ENCODE peak calls at places on chromosomes 2 and 18, in ten cellular contexts. T, P, F, Y, V, I, W, R, N and U are unnamed samples.

GRCh38 chr18:36451454-36452251 is 154.1 kb downstream of the FHOD3 start:
- DNase-seq in T (no peak), P (no peak), F (no peak), Y (no peak), V (no peak), I (no peak), W (no peak), R (no peak), N (peak), U (no peak)

GRCh38 chr2:241870081-241870541 is 582 bp downstream of the RTP5 start:
- DNase-seq in T (no peak), P (no peak), F (peak), Y (no peak), V (no peak), I (no peak), W (no peak), R (no peak), N (no peak), U (no peak)

GRCh38 chr2:25373269-25373981 is 31.7 kb upstream of the DNMT3A start:
- DNase-seq in T (no peak), P (no peak), F (peak), Y (peak), V (no peak), I (no peak), W (no peak), R (no peak), N (no peak), U (no peak)

GRCh38 chr2:239721531-239721930 is 303.6 kb downstream of the NDUFA10 start:
- DNase-seq in T (no peak), P (no peak), F (no peak), Y (no peak), V (peak), I (no peak), W (no peak), R (no peak), N (no peak), U (no peak)

GRCh38 chr18:37400832-37401231 is 164.8 kb downstream of the CELF4 start:
- DNase-seq in T (no peak), P (no peak), F (no peak), Y (no peak), V (no peak), I (no peak), W (no peak), R (no peak), N (no peak), U (no peak)

GRCh38 chr18:61975526-61976326 is 82.9 kb upstream of the RNF152 start:
- DNase-seq in T (no peak), P (no peak), F (no peak), Y (no peak), V (no peak), I (no peak), W (no peak), R (no peak), N (no peak), U (no peak)

GRCh38 chr18:62717059-62717849 is 1.9 kb downstream of the PHLPP1 start:
- DNase-seq in T (no peak), P (peak), F (peak), Y (peak), V (peak), I (no peak), W (no peak), R (no peak), N (peak), U (peak)

GRCh38 chr2:24457730-24458129 is 33.3 kb upstream of the NCOA1 start:
- DNase-seq in T (no peak), P (no peak), F (no peak), Y (no peak), V (no peak), I (no peak), W (no peak), R (no peak), N (no peak), U (no peak)

GRCh38 chr2:28375742-28376631 is 16.7 kb upstream of the FOSL2 start:
- DNase-seq in T (no peak), P (no peak), F (no peak), Y (no peak), V (no peak), I (no peak), W (no peak), R (no peak), N (no peak), U (no peak)

GRCh38 chr2:10895231-10895630 is 16.5 kb upstream of the KCNF1 start:
- DNase-seq in T (no peak), P (no peak), F (no peak), Y (no peak), V (peak), I (no peak), W (no peak), R (no peak), N (no peak), U (no peak)

GRCh38 chr2:238145851-238146250 is 7.4 kb downstream of the KLHL30 start:
- DNase-seq in T (no peak), P (no peak), F (no peak), Y (no peak), V (no peak), I (no peak), W (no peak), R (no peak), N (no peak), U (no peak)

GRCh38 chr2:31736695-31737454 is 156.1 kb upstream of the SRD5A2 start:
- DNase-seq in T (no peak), P (no peak), F (no peak), Y (no peak), V (no peak), I (no peak), W (no peak), R (no peak), N (no peak), U (no peak)

GRCh38 chr2:218010116-218010837 is 7.5 kb upstream of the TNS1 start:
- DNase-seq in T (no peak), P (peak), F (peak), Y (peak), V (no peak), I (peak), W (peak), R (peak), N (peak), U (peak)

GRCh38 chr2:71884303-71885042 is 263.2 kb downstream of the CYP26B1 start:
- DNase-seq in T (no peak), P (peak), F (no peak), Y (no peak), V (peak), I (no peak), W (no peak), R (no peak), N (peak), U (no peak)